ENCODE peak calls at places on chromosomes 2 and 18, in six cellular contexts. G is aorta; W is activated naive CD4-positive, alpha-beta T cell treated with anti-CD3 and anti-CD28 coated beads for 36 hours; Y is tibial artery; E is central memory CD4-positive, alpha-beta T cell; R is KBM-7. Z is an unnamed sample.

GRCh38 chr2:230184727-230185578 is 34.8 kb downstream of the SP110 start:
- DNase-seq in R (no peak), E (no peak), W (no peak), G (no peak), Y (no peak), Z (no peak)

GRCh38 chr2:219019436-219019835 is 21.9 kb downstream of the CFAP65 start:
- DNase-seq in W (no peak), E (no peak), R (no peak), G (no peak), Y (no peak), Z (no peak)

GRCh38 chr18:210075-210474 is 51.7 kb downstream of the USP14 start:
- DNase-seq in E (no peak), R (no peak), W (no peak), Y (no peak), G (no peak), Z (no peak)

GRCh38 chr2:145715601-145716000 is 1195.7 kb upstream of the ZEB2 start:
- DNase-seq in Y (no peak), W (no peak), G (no peak), E (no peak), R (no peak), Z (no peak)

GRCh38 chr2:232075080-232075479 is 113.6 kb downstream of the DIS3L2 start:
- DNase-seq in G (no peak), E (no peak), Y (no peak), W (no peak), R (no peak), Z (no peak)

GRCh38 chr2:227322530-227323190 is 2.4 kb upstream of the MFF start:
- DNase-seq in W (no peak), G (no peak), E (no peak), R (peak), Y (no peak), Z (no peak)

GRCh38 chr2:69366-70344 is 23.4 kb upstream of the FAM110C start:
- DNase-seq in Y (no peak), R (peak), W (no peak), E (no peak), G (no peak), Z (no peak)

GRCh38 chr18:46435031-46435430 is 222.0 kb downstream of the LOXHD1 start:
- DNase-seq in E (no peak), W (no peak), G (no peak), Y (no peak), R (no peak), Z (no peak)

GRCh38 chr2:224816816-224817215 is 100.7 kb upstream of the CCDC195 start:
- DNase-seq in R (no peak), G (no peak), E (no peak), W (no peak), Y (no peak), Z (no peak)

GRCh38 chr18:36096955-36097354 is 29.6 kb upstream of the RPRD1A start:
- DNase-seq in G (no peak), E (no peak), Y (no peak), W (no peak), R (no peak), Z (no peak)

GRCh38 chr2:86464654-86465053 is 23.5 kb downstream of the KDM3A start:
- DNase-seq in R (no peak), W (peak), E (no peak), Y (no peak), G (no peak), Z (no peak)

GRCh38 chr2:4408311-4408710 is 704.9 kb downstream of the DCDC2C start:
- DNase-seq in R (no peak), E (no peak), G (no peak), Y (no peak), W (no peak), Z (no peak)

GRCh38 chr2:219630770-219631405 is 3.5 kb downstream of the SLC4A3 start:
- DNase-seq in Y (no peak), G (peak), R (no peak), W (no peak), E (no peak), Z (no peak)

GRCh38 chr2:74401891-74402290 is 19.5 kb downstream of the C2orf81 start:
- DNase-seq in R (no peak), W (no peak), E (no peak), Y (no peak), G (no peak), Z (no peak)

GRCh38 chr2:46847185-46847710 is 68.4 kb downstream of the MCFD2 start:
- DNase-seq in Y (peak), G (peak), W (no peak), R (no peak), E (no peak), Z (no peak)